ENCODE peak calls at places on chromosome 18, in four cellular contexts. X is HepG2, D is K562, Q is IMR-90. N is an unnamed sample.

GRCh38 chr18:57959278-57959677 is 84.7 kb upstream of the NEDD4L start:
- DNase-seq in D (no peak), Q (peak), X (peak), N (peak)

GRCh38 chr18:65235966-65236634 is 514.7 kb upstream of the CDH7 start:
- DNase-seq in D (no peak), Q (no peak), X (no peak), N (no peak)

GRCh38 chr18:79503406-79503805 is 107.7 kb downstream of the NFATC1 start:
- DNase-seq in D (no peak), Q (no peak), X (no peak), N (no peak)

GRCh38 chr18:58691256-58691655 is 20.0 kb downstream of the MALT1 start:
- DNase-seq in D (no peak), Q (no peak), X (no peak), N (no peak)

GRCh38 chr18:38406625-38407024 is 841.0 kb upstream of the CELF4 start:
- DNase-seq in D (no peak), X (no peak), Q (no peak), N (no peak)

GRCh38 chr18:2325308-2325849 is 245.9 kb downstream of the METTL4 start:
- DNase-seq in D (peak), Q (peak), X (no peak), N (no peak)

GRCh38 chr18:66316708-66317107 is 287.2 kb downstream of the CDH19 start:
- DNase-seq in D (no peak), X (no peak), Q (no peak), N (no peak)

GRCh38 chr18:56283346-56283745 is 355.0 kb downstream of the TXNL1 start:
- DNase-seq in X (no peak), Q (peak), D (no peak), N (no peak)

GRCh38 chr18:43422483-43422882 is 145.2 kb upstream of the SYT4 start:
- DNase-seq in D (no peak), X (no peak), Q (no peak), N (no peak)

GRCh38 chr18:68800075-68800474 is 2.2 kb downstream of the CCDC102B start:
- DNase-seq in D (no peak), Q (no peak), X (no peak), N (no peak)

GRCh38 chr18:68803371-68803770 is 5.5 kb downstream of the CCDC102B start:
- DNase-seq in X (no peak), Q (peak), D (no peak), N (no peak)

GRCh38 chr18:68796936-68797690 is 767 bp upstream of the CCDC102B start:
- DNase-seq in D (no peak), X (no peak), Q (peak), N (no peak)

DNA sequence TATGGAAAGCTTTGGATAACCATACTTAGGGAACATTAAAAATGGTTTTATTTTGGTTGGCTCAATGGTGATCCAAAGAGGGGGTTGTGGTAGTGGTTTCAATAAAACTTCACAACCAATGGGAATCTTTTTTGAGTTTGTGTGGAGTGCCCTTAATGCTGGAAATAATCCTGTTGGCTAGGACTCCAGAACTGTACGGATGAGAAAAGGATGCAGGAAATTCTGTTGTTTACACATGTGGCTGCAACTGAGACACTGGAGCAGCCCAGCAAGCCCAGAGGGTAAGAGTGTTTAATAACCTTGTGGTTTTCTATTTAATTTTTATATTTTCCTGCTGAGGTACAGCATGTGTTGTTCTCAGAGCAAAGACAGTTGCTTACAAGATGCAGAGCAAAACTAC is at the start of gene CCDC102B:
- DNase-seq in Q (peak), D (no peak), X (no peak), N (no peak)
- TF ChIP-seq MAZ in Q (no peak), D (no peak), X (no peak), N (no peak)

GRCh38 chr18:35247412-35248249 is 6.8 kb downstream of the ZNF397 start:
- DNase-seq in Q (no peak), D (no peak), X (no peak), N (no peak)
- H3K4me2 ChIP-seq in Q (no peak), D (no peak), X (no peak), N (no peak)

DNA sequence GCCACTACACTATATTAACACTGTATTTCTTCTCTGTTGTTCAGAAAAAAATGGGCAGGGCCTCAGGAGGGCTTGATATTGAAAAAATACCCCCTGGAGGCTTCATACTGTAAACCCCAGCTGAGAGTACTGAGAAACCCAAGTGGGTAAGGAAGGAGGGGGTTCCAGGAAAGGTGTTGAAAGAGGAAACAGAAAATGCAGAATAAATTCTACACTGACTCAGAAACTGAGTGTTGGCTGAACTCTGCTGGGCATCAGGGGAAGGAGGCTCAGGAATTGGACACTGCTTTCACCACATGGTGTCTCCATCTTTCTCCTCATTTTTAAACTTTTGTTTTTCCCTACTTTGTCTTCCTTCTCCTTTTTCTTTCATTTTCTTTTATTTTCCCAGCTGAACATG is 253.7 kb downstream of the DYM start:
- DNase-seq in Q (peak), X (no peak), D (no peak), N (no peak)
- TF ChIP-seq MAZ in Q (no peak), X (no peak), D (no peak), N (no peak)

GRCh38 chr18:10482363-10482984 is 28.0 kb downstream of the APCDD1 start:
- DNase-seq in X (no peak), D (no peak), Q (no peak), N (no peak)

GRCh38 chr18:10481831-10482230 is 27.4 kb downstream of the APCDD1 start:
- DNase-seq in D (no peak), X (no peak), Q (no peak), N (no peak)

GRCh38 chr18:10485475-10485874 is 31.0 kb downstream of the APCDD1 start:
- DNase-seq in D (no peak), X (no peak), Q (no peak), N (no peak)

GRCh38 chr18:10487161-10487560 is 32.7 kb downstream of the APCDD1 start:
- DNase-seq in Q (no peak), D (no peak), X (no peak), N (no peak)

GRCh38 chr18:10482985-10483949 is 28.8 kb downstream of the APCDD1 start:
- DNase-seq in X (no peak), D (no peak), Q (no peak), N (no peak)
- H3K4me2 ChIP-seq in X (no peak), D (no peak), Q (no peak), N (no peak)

GRCh38 chr18:23876496-23876895 is 138.1 kb upstream of the TTC39C start:
- DNase-seq in Q (no peak), D (no peak), X (no peak), N (no peak)
- TF ChIP-seq MAZ in Q (no peak), D (no peak), X (no peak), N (no peak)

GRCh38 chr18:6731197-6731596 is 1.7 kb downstream of the ARHGAP28 start:
- DNase-seq in Q (peak), X (no peak), D (no peak), N (no peak)

GRCh38 chr18:6724331-6724730 is 5.2 kb upstream of the ARHGAP28 start:
- DNase-seq in X (no peak), D (no peak), Q (no peak), N (no peak)

GRCh38 chr18:6729247-6730091 is at the start of gene ARHGAP28:
- DNase-seq in X (no peak), Q (peak), D (peak), N (peak)

GRCh38 chr18:6728809-6729246 is 688 bp upstream of the ARHGAP28 start:
- DNase-seq in D (no peak), Q (no peak), X (no peak), N (no peak)

DNA sequence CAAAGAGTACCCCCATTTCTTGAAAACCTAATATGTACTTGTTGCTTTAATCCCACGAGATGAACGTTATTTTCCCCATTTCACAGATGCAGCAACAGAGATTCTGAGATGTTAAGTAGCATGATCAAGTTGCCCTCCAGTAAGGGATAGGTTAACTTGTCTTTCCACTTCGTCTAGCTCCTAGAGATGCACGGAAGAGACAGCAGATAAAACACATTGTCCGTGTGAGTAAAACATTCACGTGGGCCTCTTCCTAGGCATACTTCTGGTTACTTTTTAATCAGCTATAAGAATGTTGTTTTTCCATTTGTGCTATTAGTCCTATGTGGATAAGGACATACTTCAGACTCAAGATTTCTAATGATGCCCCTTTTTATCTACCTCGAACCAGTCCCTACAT is 1.2 kb upstream of the ARHGAP28 start:
- DNase-seq in X (no peak), D (no peak), Q (no peak), N (no peak)
- H3K4me2 ChIP-seq in X (no peak), D (peak), Q (no peak), N (no peak)

GRCh38 chr18:8142131-8142711 is 467.0 kb upstream of the RAB12 start:
- DNase-seq in X (no peak), Q (peak), D (peak), N (no peak)
- TF ChIP-seq MAZ in X (no peak), Q (no peak), D (no peak), N (no peak)

GRCh38 chr18:50356036-50356945 is 18.6 kb upstream of the SKA1 start:
- DNase-seq in X (peak), Q (no peak), D (no peak), N (no peak)
- H3K4me2 ChIP-seq in X (peak), Q (no peak), D (no peak), N (no peak)

DNA sequence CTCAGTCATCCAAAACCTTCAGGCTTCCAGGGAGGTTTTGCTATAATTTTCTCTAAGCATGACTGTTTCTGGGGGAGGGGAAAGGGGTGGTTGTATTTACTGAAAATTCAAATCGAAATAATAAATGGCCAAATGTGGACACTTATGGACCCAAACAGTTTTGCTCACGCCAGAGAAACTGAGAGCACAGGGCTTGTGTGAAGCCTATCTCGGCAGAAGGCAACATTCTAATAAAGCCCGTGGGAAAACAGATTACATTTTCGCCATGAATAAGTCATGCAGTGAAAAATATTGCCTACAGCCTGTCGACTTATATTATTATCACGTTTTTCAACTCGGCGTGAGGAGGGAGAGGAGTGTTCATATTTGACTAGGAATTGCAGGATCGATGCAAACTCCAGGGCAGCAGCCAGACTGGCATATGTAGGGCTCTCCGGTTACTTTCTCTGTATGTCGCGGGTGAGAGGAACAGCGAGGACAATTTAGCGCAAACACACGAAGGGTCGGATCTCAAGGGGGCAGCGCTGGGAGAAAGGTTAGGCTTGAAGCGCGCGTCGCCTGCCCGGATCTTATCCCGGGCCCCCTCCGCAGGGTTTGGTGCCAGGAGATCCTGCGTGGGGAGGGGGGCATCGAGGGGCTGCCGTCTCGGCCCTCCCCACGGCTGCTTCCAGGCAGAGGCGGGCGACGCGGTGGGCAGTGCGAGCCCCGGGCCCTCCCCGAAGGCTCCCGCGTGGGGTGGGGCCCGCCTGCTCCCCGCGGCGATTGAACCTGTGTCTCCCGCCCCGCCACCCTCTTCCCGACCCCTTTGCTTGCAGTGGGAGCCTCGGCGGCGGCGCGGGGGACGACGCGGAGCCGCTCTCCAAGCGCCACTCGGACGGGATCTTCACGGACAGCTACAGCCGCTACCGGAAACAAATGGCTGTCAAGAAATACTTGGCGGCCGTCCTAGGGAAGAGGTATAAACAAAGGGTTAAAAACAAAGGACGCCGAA is 4.3 kb downstream of the ADCYAP1 start:
- DNase-seq in Q (no peak), X (no peak), D (no peak), N (no peak)
- TF ChIP-seq MAZ in Q (no peak), X (no peak), D (no peak), N (no peak)

GRCh38 chr18:40935423-40935822 is 1019.6 kb upstream of the PIK3C3 start:
- DNase-seq in Q (peak), D (peak), X (peak), N (no peak)

GRCh38 chr18:40938615-40939014 is 1016.4 kb upstream of the PIK3C3 start:
- DNase-seq in Q (no peak), X (no peak), D (no peak), N (no peak)

GRCh38 chr18:40929389-40929788 is 1025.6 kb upstream of the PIK3C3 start:
- DNase-seq in X (no peak), D (no peak), Q (no peak), N (no peak)

GRCh38 chr18:40937386-40937785 is 1017.6 kb upstream of the PIK3C3 start:
- DNase-seq in Q (peak), X (no peak), D (peak), N (no peak)

GRCh38 chr18:40932862-40933261 is 1022.2 kb upstream of the PIK3C3 start:
- DNase-seq in Q (no peak), X (no peak), D (no peak), N (no peak)
- H3K4me2 ChIP-seq in Q (no peak), X (no peak), D (no peak), N (no peak)